ENCODE peak calls at places on chromosomes 7 and 10, in four cellular contexts. C, U, Z and Q are unnamed samples.

GRCh38 chr10:112435013-112435619 is 11.6 kb downstream of the ZDHHC6 start:
- DNase-seq in C (no peak), U (peak; percentile 73), Z (peak; percentile 60), Q (no peak)

GRCh38 chr7:1806354-1806753 is 136.3 kb downstream of the ELFN1 start:
- DNase-seq in C (no peak), U (no peak), Z (no peak), Q (no peak)

GRCh38 chr7:156604836-156605695 is 35.5 kb upstream of the RNF32 start:
- DNase-seq in C (peak; percentile 21), U (no peak), Z (no peak), Q (no peak)

GRCh38 chr10:127452568-127452967 is 96.5 kb upstream of the NPS start:
- DNase-seq in C (no peak), U (no peak), Z (no peak), Q (no peak)

GRCh38 chr7:50069613-50070012 is 23.4 kb downstream of the ZPBP start:
- DNase-seq in C (no peak), U (no peak), Z (no peak), Q (peak; percentile 23)

GRCh38 chr7:140526214-140526613 is 46.9 kb upstream of the MKRN1 start:
- DNase-seq in C (no peak), U (no peak), Z (no peak), Q (no peak)

GRCh38 chr10:58266003-58266825 is 1.5 kb downstream of the IPMK start:
- DNase-seq in C (peak; percentile 31), U (peak; percentile 75), Z (peak; percentile 78), Q (no peak)

GRCh38 chr7:98357751-98358161 is 43.1 kb downstream of the BAIAP2L1 start:
- DNase-seq in C (no peak), U (peak; percentile 52), Z (peak; percentile 24), Q (no peak)

GRCh38 chr7:6092953-6093354 is 61.8 kb downstream of the ANKRD61 start:
- DNase-seq in C (no peak), U (no peak), Z (no peak), Q (no peak)

GRCh38 chr7:104106106-104106505 is 101.7 kb downstream of the ORC5 start:
- DNase-seq in C (no peak), U (peak; percentile 62), Z (peak; percentile 50), Q (no peak)

DNA sequence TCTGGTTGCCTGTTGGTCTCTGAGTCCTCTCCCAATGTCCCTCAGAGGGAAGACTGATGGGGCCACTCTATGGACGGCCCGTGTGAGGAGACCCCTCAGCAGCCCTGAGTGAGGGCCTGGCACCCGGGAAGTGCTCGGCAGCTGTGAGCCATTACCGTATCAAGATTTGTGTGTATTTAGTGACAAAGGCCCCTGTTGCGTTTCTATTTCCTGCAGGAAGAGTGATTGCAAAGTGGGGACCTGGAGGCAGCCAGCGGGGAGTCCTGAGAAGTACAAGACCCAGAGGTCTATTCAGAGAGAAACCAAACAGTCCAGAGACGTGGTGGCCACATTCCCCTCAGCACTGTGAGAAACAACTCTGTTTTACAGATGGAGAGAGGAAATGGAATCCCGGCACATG is 51.1 kb upstream of the CHST15 start:
- DNase-seq in C (no peak), U (peak; percentile 40), Z (no peak), Q (no peak)
- H3K4me3 ChIP-seq in C (no peak overlapping the region), U (no peak overlapping the region), Z (no peak overlapping the region), Q (no peak overlapping the region)

GRCh38 chr10:37234692-37235091 is 109.3 kb downstream of the ANKRD30A start:
- DNase-seq in C (no peak), U (no peak), Z (no peak), Q (no peak)

GRCh38 chr10:37236093-37236492 is 110.7 kb downstream of the ANKRD30A start:
- DNase-seq in C (no peak), U (no peak), Z (no peak), Q (no peak)

DNA sequence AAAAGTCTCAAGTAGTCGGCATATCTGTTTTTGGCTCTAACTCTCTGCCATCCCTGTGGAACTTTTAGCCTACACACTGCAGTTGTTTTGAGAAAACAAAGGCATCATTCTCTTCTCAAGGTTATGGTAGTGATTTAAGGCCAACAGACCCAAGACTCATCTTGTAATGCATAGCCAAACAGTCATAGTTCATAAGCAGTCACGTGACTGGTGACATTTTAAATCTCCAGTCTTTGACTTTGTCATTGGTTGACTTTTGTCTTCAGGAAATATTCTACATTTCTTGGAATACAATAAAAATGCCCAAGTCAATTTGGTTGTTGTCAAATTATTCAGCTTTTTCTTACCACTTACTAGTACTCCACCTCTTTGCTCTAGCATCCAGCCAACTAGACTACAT is 114.8 kb downstream of the ANKRD30A start:
- DNase-seq in C (no peak), U (no peak), Z (no peak), Q (no peak)
- H3K4me3 ChIP-seq in C (no peak overlapping the region), U (no peak overlapping the region), Z (no peak overlapping the region), Q (no peak overlapping the region)

GRCh38 chr10:64174666-64175265 is 653.6 kb downstream of the REEP3 start:
- DNase-seq in C (no peak), U (no peak), Z (no peak), Q (no peak)

GRCh38 chr10:64170791-64171190 is 649.6 kb downstream of the REEP3 start:
- DNase-seq in C (no peak), U (no peak), Z (no peak), Q (peak; percentile 42)

GRCh38 chr10:64173826-64174225 is 652.6 kb downstream of the REEP3 start:
- DNase-seq in C (no peak), U (no peak), Z (no peak), Q (no peak)

GRCh38 chr10:64175271-64175962 is 654.2 kb downstream of the REEP3 start:
- DNase-seq in C (no peak), U (no peak), Z (no peak), Q (no peak)
- H3K4me3 ChIP-seq in C (no peak overlapping the region), U (no peak overlapping the region), Z (no peak overlapping the region), Q (no peak overlapping the region)

GRCh38 chr7:144629011-144629410 is 206.8 kb downstream of the TPK1 start:
- DNase-seq in C (no peak), U (no peak), Z (no peak), Q (no peak)
- H3K4me3 ChIP-seq in C (no peak overlapping the region), U (no peak overlapping the region), Z (no peak overlapping the region), Q (no peak overlapping the region)

GRCh38 chr10:99883523-99883922 is 101.1 kb downstream of the ABCC2 start:
- DNase-seq in C (no peak), U (no peak), Z (no peak), Q (no peak)
- H3K4me3 ChIP-seq in C (no peak overlapping the region), U (no peak overlapping the region), Z (no peak overlapping the region), Q (no peak overlapping the region)